ENCODE peak calls at places on chromosomes 13 and 19, in six cellular contexts. One of them, this sample, is unnamed.

GRCh38 chr19:36973021-36973843 is 57.1 kb downstream of the ZNF568 start:
- DNase-seq in AG09309: peak; percentile 11
- DNase-seq in AG10803: peak; percentile 69
- DNase-seq in sigmoid colon: peak; percentile 92
- DNase-seq in WTC11: peak; percentile 90
- DNase-seq in A549: no peak
- DNase-seq in this sample: no peak

GRCh38 chr13:46614582-46614981 is 61.6 kb downstream of the LRCH1 start:
- DNase-seq in A549: peak; percentile 29
- DNase-seq in sigmoid colon: no peak
- DNase-seq in AG09309: no peak
- DNase-seq in AG10803: no peak
- DNase-seq in WTC11: no peak
- DNase-seq in this sample: no peak

GRCh38 chr13:73782781-73783180 is 351.4 kb downstream of the KLF12 start:
- DNase-seq in AG09309: no peak
- DNase-seq in WTC11: no peak
- DNase-seq in sigmoid colon: no peak
- DNase-seq in AG10803: no peak
- DNase-seq in A549: no peak
- DNase-seq in this sample: no peak

GRCh38 chr13:38763446-38764381 is 76.8 kb downstream of the FREM2 start:
- DNase-seq in AG10803: peak; percentile 42
- DNase-seq in WTC11: peak; percentile 22
- DNase-seq in A549: peak; percentile 1
- DNase-seq in AG09309: no peak
- DNase-seq in sigmoid colon: no peak
- DNase-seq in this sample: peak; percentile 0

GRCh38 chr13:101424381-101425155 is 8.3 kb upstream of the NALCN start:
- DNase-seq in WTC11: no peak
- DNase-seq in AG09309: no peak
- DNase-seq in sigmoid colon: no peak
- DNase-seq in A549: no peak
- DNase-seq in AG10803: no peak
- DNase-seq in this sample: no peak

GRCh38 chr19:18855647-18856384 is 24.1 kb downstream of the UPF1 start:
- DNase-seq in A549: no peak
- DNase-seq in sigmoid colon: no peak
- DNase-seq in AG09309: no peak
- DNase-seq in WTC11: no peak
- DNase-seq in AG10803: no peak
- DNase-seq in this sample: no peak

GRCh38 chr13:68551701-68552522 is 1321.8 kb upstream of the PCDH9 start:
- DNase-seq in AG09309: no peak
- DNase-seq in WTC11: no peak
- DNase-seq in A549: no peak
- DNase-seq in sigmoid colon: no peak
- DNase-seq in AG10803: no peak
- DNase-seq in this sample: no peak

GRCh38 chr19:2051771-2052704 is 994 bp upstream of the MKNK2 start:
- DNase-seq in sigmoid colon: peak; percentile 92
- DNase-seq in A549: no peak
- DNase-seq in WTC11: no peak
- DNase-seq in AG10803: no peak
- DNase-seq in AG09309: no peak
- DNase-seq in this sample: no peak

GRCh38 chr13:101267656-101268055 is 148.7 kb downstream of the NALCN start:
- DNase-seq in AG09309: peak; percentile 44
- DNase-seq in A549: no peak
- DNase-seq in WTC11: no peak
- DNase-seq in sigmoid colon: no peak
- DNase-seq in AG10803: peak; percentile 69
- DNase-seq in this sample: no peak

GRCh38 chr19:35905178-35905727 is 2.8 kb downstream of the TYROBP start:
- DNase-seq in WTC11: no peak
- DNase-seq in sigmoid colon: no peak
- DNase-seq in AG09309: no peak
- DNase-seq in A549: no peak
- DNase-seq in AG10803: no peak
- DNase-seq in this sample: no peak

GRCh38 chr13:73820688-73821087 is 313.5 kb downstream of the KLF12 start:
- DNase-seq in WTC11: no peak
- DNase-seq in A549: no peak
- DNase-seq in AG10803: no peak
- DNase-seq in AG09309: no peak
- DNase-seq in sigmoid colon: no peak
- DNase-seq in this sample: no peak

GRCh38 chr19:10122066-10122465 is 2.4 kb upstream of the EIF3G start:
- DNase-seq in AG09309: peak; percentile 34
- DNase-seq in AG10803: peak; percentile 77
- DNase-seq in A549: no peak
- DNase-seq in sigmoid colon: no peak
- DNase-seq in WTC11: no peak
- DNase-seq in this sample: no peak

GRCh38 chr19:5923356-5923755 is 9.3 kb downstream of the CAPS start:
- DNase-seq in WTC11: no peak
- DNase-seq in AG09309: no peak
- DNase-seq in A549: no peak
- DNase-seq in AG10803: no peak
- DNase-seq in sigmoid colon: no peak
- DNase-seq in this sample: no peak

GRCh38 chr19:45191324-45191845 is 12.8 kb downstream of the BLOC1S3 start:
- DNase-seq in WTC11: no peak
- DNase-seq in AG09309: no peak
- DNase-seq in A549: no peak
- DNase-seq in AG10803: no peak
- DNase-seq in sigmoid colon: no peak
- DNase-seq in this sample: no peak

GRCh38 chr13:67520886-67521285 is 290.8 kb upstream of the PCDH9 start:
- DNase-seq in A549: no peak
- DNase-seq in AG09309: no peak
- DNase-seq in WTC11: no peak
- DNase-seq in sigmoid colon: no peak
- DNase-seq in AG10803: no peak
- DNase-seq in this sample: no peak

GRCh38 chr19:29067831-29068230 is 145.1 kb downstream of the UQCRFS1 start:
- DNase-seq in AG10803: no peak
- DNase-seq in AG09309: no peak
- DNase-seq in WTC11: no peak
- DNase-seq in sigmoid colon: no peak
- DNase-seq in A549: no peak
- DNase-seq in this sample: no peak

GRCh38 chr19:10285393-10285792 is 1.4 kb upstream of the ICAM4 start:
- DNase-seq in WTC11: no peak
- DNase-seq in AG10803: no peak
- DNase-seq in sigmoid colon: no peak
- DNase-seq in AG09309: no peak
- DNase-seq in A549: no peak
- DNase-seq in this sample: no peak

GRCh38 chr19:48619692-48620565 is 623 bp downstream of the SPHK2 start:
- DNase-seq in sigmoid colon: no peak
- DNase-seq in AG10803: peak; percentile 53
- DNase-seq in AG09309: no peak
- DNase-seq in WTC11: no peak
- DNase-seq in A549: no peak
- DNase-seq in this sample: no peak

GRCh38 chr19:55087542-55087935 is 11.9 kb downstream of the EPS8L1 start:
- DNase-seq in A549: no peak
- DNase-seq in WTC11: no peak
- DNase-seq in sigmoid colon: no peak
- DNase-seq in AG09309: no peak
- DNase-seq in AG10803: peak; percentile 26
- DNase-seq in this sample: no peak

GRCh38 chr13:22648325-22648758 is 532.4 kb upstream of the SGCG start:
- DNase-seq in AG09309: no peak
- DNase-seq in A549: no peak
- DNase-seq in AG10803: no peak
- DNase-seq in sigmoid colon: no peak
- DNase-seq in WTC11: peak; percentile 19
- DNase-seq in this sample: no peak

GRCh38 chr13:109785141-109785891 is 1.1 kb downstream of the IRS2 start:
- DNase-seq in A549: no peak
- DNase-seq in sigmoid colon: peak; percentile 76
- DNase-seq in AG09309: no peak
- DNase-seq in AG10803: peak; percentile 65
- DNase-seq in WTC11: peak; percentile 52
- DNase-seq in this sample: no peak

GRCh38 chr19:54677217-54677616 is 14.4 kb downstream of the LILRB4 start:
- DNase-seq in A549: no peak
- DNase-seq in WTC11: no peak
- DNase-seq in AG10803: no peak
- DNase-seq in AG09309: no peak
- DNase-seq in sigmoid colon: no peak
- DNase-seq in this sample: no peak

GRCh38 chr19:10138879-10139795 is 19.4 kb upstream of the EIF3G start:
- DNase-seq in WTC11: no peak
- DNase-seq in sigmoid colon: no peak
- DNase-seq in AG10803: no peak
- DNase-seq in A549: no peak
- DNase-seq in AG09309: no peak
- DNase-seq in this sample: no peak

DNA sequence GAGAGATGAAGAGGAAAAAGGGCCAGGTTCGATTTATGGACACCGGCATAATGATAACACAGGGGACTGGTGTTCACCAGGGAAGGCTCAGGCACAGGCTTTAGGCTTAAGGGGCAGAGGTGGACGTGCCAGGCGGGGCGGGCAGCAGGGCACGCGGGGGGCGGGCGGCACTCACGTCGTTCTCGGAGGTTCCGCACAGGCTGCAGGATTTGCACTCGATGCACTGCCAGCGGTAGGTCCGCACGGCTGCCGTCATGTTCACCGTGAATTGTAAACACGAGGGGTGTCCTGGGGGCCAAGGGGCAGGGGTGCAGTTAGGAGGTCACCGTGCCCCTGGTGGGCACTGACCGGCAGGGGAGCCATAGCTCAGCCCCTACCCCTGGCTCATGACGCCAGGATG is 10.6 kb downstream of the DPF1 start:
- DNase-seq in WTC11: no peak
- DNase-seq in AG09309: no peak
- DNase-seq in A549: no peak
- DNase-seq in sigmoid colon: no peak
- DNase-seq in AG10803: no peak
- DNase-seq in this sample: no peak
- TF ChIP-seq CTCF in WTC11: no peak
- TF ChIP-seq CTCF in AG09309: no peak
- TF ChIP-seq CTCF in A549: no peak
- TF ChIP-seq CTCF in sigmoid colon: no peak
- TF ChIP-seq CTCF in AG10803: no peak
- TF ChIP-seq CTCF in this sample: no peak

GRCh38 chr13:44048326-44048725 is 168.6 kb downstream of the LACC1 start:
- DNase-seq in AG10803: no peak
- DNase-seq in A549: no peak
- DNase-seq in sigmoid colon: no peak
- DNase-seq in AG09309: no peak
- DNase-seq in WTC11: no peak
- DNase-seq in this sample: no peak
- TF ChIP-seq CTCF in AG10803: peak; percentile 38
- TF ChIP-seq CTCF in A549: peak; percentile 6
- TF ChIP-seq CTCF in sigmoid colon: no peak
- TF ChIP-seq CTCF in AG09309: peak; percentile 27
- TF ChIP-seq CTCF in WTC11: no peak
- TF ChIP-seq CTCF in this sample: no peak

DNA sequence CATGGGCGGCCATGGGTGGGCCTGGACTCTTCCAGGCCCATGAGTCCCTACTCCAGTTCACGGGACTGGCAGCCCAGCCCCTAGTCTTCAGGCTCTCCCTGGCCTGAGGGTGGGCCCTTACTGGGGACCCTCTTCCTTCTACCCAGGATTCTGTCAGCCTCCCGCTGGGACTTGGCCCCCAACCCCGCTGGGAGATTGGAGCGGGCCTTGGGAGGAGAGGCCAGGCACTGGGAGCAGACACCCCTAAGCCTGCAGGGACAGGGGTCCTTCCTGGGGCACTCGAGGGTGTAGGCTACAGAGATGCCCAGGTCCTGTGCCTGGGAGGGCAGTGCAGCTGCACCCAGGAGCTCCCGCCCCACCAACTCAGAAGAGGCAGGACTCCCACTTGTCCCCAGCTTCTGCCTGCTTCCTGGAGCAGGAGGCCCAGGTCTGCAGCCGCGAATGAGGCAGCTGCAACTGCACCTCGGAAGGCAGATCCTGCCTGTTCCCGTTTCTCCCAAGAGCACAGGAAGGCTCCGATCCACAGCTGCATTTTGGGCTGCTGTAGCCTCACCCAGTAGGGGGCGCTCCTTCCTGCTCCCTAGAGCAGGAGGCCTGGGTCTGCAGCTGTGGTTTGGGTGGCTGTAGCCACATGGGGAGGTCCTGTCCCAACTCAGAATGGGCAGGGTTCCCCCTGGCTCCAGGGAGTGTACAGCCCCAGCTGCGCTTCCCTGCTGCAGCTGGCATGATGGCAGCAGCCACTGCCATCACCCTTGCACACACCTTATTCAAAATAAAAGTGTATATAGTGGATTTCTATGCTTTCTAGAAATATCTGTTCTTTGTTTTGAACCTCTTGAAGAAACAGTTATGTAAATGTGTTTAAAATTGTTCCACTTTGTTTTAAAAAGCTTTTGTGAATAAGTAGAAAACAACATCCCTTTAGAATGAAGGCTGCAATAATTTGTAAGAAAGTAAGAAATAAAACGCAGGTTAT is 46.8 kb downstream of the TEX26 start:
- DNase-seq in sigmoid colon: no peak
- DNase-seq in WTC11: peak; percentile 92
- DNase-seq in AG09309: no peak
- DNase-seq in AG10803: no peak
- DNase-seq in A549: no peak
- DNase-seq in this sample: no peak
- TF ChIP-seq CTCF in sigmoid colon: no peak
- TF ChIP-seq CTCF in WTC11: peak; percentile 83
- TF ChIP-seq CTCF in AG09309: peak; percentile 58
- TF ChIP-seq CTCF in AG10803: peak; percentile 50
- TF ChIP-seq CTCF in A549: peak; percentile 46
- TF ChIP-seq CTCF in this sample: peak; percentile 53

DNA sequence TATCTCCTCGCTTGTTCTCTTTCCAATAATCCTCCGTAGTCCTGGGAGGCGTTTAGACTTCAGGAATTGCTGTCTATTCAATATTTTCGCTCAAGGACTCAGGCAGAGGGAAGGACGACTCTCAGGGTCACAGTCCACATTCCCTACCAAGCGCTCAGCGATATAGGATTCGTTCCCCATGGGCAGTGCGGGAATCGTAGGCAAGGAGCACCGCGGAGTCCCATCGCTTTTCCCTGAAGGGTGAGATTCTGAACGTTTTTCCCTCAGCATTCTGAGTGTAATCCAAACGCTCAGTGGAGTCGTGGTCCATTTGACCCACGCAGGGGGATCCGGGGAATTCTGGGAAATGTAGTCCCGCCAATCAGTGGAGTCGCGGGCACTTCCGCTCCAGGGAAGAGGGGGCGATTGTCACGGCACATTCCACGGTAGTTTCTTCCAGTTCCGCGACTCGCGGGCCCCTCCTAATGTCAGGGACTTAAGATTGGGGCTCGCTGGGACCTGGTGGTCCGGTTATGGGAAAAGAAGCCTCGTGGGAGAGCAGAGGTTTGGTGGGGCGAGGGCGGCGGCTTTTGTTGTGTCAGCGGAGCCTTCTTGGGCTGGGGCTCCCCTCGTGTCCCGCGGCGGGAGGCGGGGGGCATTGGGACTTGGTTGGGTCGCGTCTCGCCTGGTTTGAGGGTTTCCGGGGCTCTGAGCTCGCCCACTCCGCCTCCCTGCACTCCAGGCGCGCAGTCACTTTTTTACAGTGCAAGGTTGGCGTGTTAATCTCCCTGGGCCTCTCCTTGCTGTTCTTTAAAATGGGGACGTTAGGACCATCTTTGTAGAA is at the start of gene ZNF234:
- DNase-seq in AG09309: peak; percentile 56
- DNase-seq in WTC11: peak; percentile 68
- DNase-seq in sigmoid colon: peak; percentile 86
- DNase-seq in A549: peak; percentile 97
- DNase-seq in AG10803: peak; percentile 81
- DNase-seq in this sample: no peak
- TF ChIP-seq CTCF in AG09309: peak; percentile 10
- TF ChIP-seq CTCF in WTC11: no peak
- TF ChIP-seq CTCF in sigmoid colon: no peak
- TF ChIP-seq CTCF in A549: no peak
- TF ChIP-seq CTCF in AG10803: no peak
- TF ChIP-seq CTCF in this sample: no peak

This sample was measured in AG04449.